ENCODE peak calls at places on chromosomes 12 and 14, in six cellular contexts. Z is ecto neural progenitor cell, R is astrocyte, L is COR-L47, M is iris pigment epithelial cell, U is K562. X is an unnamed sample.

GRCh38 chr14:81384900-81385299 is 15.2 kb downstream of the STON2 start:
- DNase-seq in Z (no peak), R (peak; percentile 95), L (peak; percentile 60), M (peak; percentile 45), U (no peak), X (no peak)

GRCh38 chr12:103930787-103931536 is 752 bp downstream of the HSP90B1 start:
- DNase-seq in Z (peak; percentile 72), M (peak; percentile 55), U (peak; percentile 72), L (no peak), R (no peak), X (no peak)

GRCh38 chr12:51891843-51892242 is 3.9 kb downstream of the ANKRD33 start:
- DNase-seq in R (no peak), M (no peak), Z (no peak), L (no peak), U (peak; percentile 63), X (no peak)

GRCh38 chr12:58313091-58313855 is 371.9 kb downstream of the ATP23 start:
- DNase-seq in M (peak; percentile 89), L (no peak), Z (no peak), U (no peak), R (peak; percentile 93), X (no peak)

GRCh38 chr14:77139540-77140342 is 1.9 kb downstream of the ZDHHC22 start:
- DNase-seq in Z (peak; percentile 91), U (peak; percentile 69), L (peak; percentile 30), M (peak; percentile 31), R (no peak), X (peak; percentile 69)

GRCh38 chr12:71157601-71158233 is at the start of gene TSPAN8:
- DNase-seq in R (no peak), U (no peak), L (peak; percentile 7), M (no peak), Z (no peak), X (no peak)

GRCh38 chr14:63200767-63201166 is 3.5 kb upstream of the RHOJ start:
- DNase-seq in U (no peak), R (no peak), Z (no peak), M (no peak), L (no peak), X (no peak)

GRCh38 chr12:128570191-128571065 is 253.3 kb downstream of the SLC15A4 start:
- DNase-seq in R (no peak), U (no peak), M (no peak), L (no peak), Z (no peak), X (no peak)

GRCh38 chr12:42568952-42569916 is 20.3 kb downstream of the PRICKLE1 start:
- DNase-seq in U (no peak), L (peak; percentile 40), M (peak; percentile 71), Z (no peak), R (peak; percentile 52), X (no peak)

GRCh38 chr14:101200008-101200649 is 296.6 kb upstream of the RTL1 start:
- DNase-seq in R (no peak), U (no peak), M (no peak), Z (peak; percentile 32), L (no peak), X (no peak)

GRCh38 chr14:31294736-31295398 is 87.3 kb upstream of the HECTD1 start:
- DNase-seq in Z (no peak), R (peak; percentile 16), L (no peak), U (no peak), M (peak; percentile 27), X (no peak)

GRCh38 chr12:107514887-107515445 is 170.6 kb upstream of the PWP1 start:
- DNase-seq in M (peak; percentile 89), L (no peak), Z (peak; percentile 18), R (no peak), U (no peak), X (no peak)

GRCh38 chr12:130227641-130228040 is 65.4 kb downstream of the FZD10 start:
- DNase-seq in M (no peak), L (no peak), U (no peak), Z (no peak), R (no peak), X (no peak)

GRCh38 chr14:95432152-95433093 is 84.0 kb downstream of the SYNE3 start:
- DNase-seq in U (peak; percentile 58), Z (peak; percentile 76), M (peak; percentile 37), R (no peak), L (peak; percentile 58), X (peak; percentile 64)

GRCh38 chr12:12482150-12482761 is 80.4 kb downstream of the DUSP16 start:
- DNase-seq in U (no peak), Z (no peak), M (no peak), R (no peak), L (no peak), X (no peak)

GRCh38 chr14:51487848-51488247 is 163.9 kb upstream of the FRMD6 start:
- DNase-seq in Z (no peak), L (no peak), R (no peak), U (no peak), M (no peak), X (no peak)

GRCh38 chr14:29821665-29822429 is 105.8 kb downstream of the PRKD1 start:
- DNase-seq in Z (no peak), M (peak; percentile 29), L (no peak), R (no peak), U (no peak), X (no peak)

GRCh38 chr12:128867466-128867865 is 14.2 kb downstream of the GLT1D1 start:
- DNase-seq in U (no peak), L (no peak), M (no peak), R (no peak), Z (no peak), X (no peak)

GRCh38 chr14:61203059-61203753 is 77.9 kb downstream of the TMEM30B start:
- DNase-seq in R (no peak), U (no peak), M (no peak), L (no peak), Z (no peak), X (no peak)

GRCh38 chr14:57261604-57262003 is 7.1 kb downstream of the EXOC5 start:
- DNase-seq in U (no peak), L (no peak), Z (no peak), M (no peak), R (no peak), X (no peak)